ENCODE peak calls at places on chromosomes 2 and 18, in six cellular contexts. F is MM.1S, S is tibial artery, P is fibroblast of lung, J is GM23248, W is aorta. Z is an unnamed sample.

GRCh38 chr18:76621782-76622495 is 126.9 kb upstream of the ZNF516 start:
- DNase-seq in F (no peak), S (no peak), P (peak; percentile 48), J (peak; percentile 72), W (no peak), Z (no peak)

GRCh38 chr2:109423556-109424359 is 190.0 kb downstream of the SEPTIN10 start:
- DNase-seq in F (no peak), S (no peak), P (no peak), J (no peak), W (peak; percentile 67), Z (no peak)

GRCh38 chr2:63050186-63050915 is at the start of gene OTX1:
- DNase-seq in F (peak; percentile 84), S (no peak), P (no peak), J (peak; percentile 61), W (peak; percentile 78), Z (peak; percentile 56)

GRCh38 chr2:189685540-189686229 is 11.2 kb downstream of the ANKAR start:
- DNase-seq in F (peak; percentile 66), S (no peak), P (peak; percentile 70), J (peak; percentile 53), W (no peak), Z (no peak)

GRCh38 chr2:201228271-201228911 is 31.9 kb upstream of the CASP8 start:
- DNase-seq in F (no peak), S (no peak), P (no peak), J (peak; percentile 33), W (no peak), Z (no peak)

GRCh38 chr2:143686585-143687164 is 557.5 kb downstream of the ARHGAP15 start:
- DNase-seq in F (peak; percentile 43), S (no peak), P (peak; percentile 63), J (peak; percentile 60), W (no peak), Z (no peak)

GRCh38 chr2:46252891-46253659 is 44.1 kb upstream of the EPAS1 start:
- DNase-seq in F (peak; percentile 48), S (no peak), P (peak; percentile 40), J (peak; percentile 70), W (no peak), Z (no peak)

GRCh38 chr2:172307800-172308199 is 119.6 kb upstream of the ITGA6 start:
- DNase-seq in F (no peak), S (no peak), P (peak; percentile 8), J (peak; percentile 13), W (peak; percentile 54), Z (no peak)

GRCh38 chr2:227816507-227817274 is 3.0 kb downstream of the CCL20 start:
- DNase-seq in F (no peak), S (no peak), P (peak; percentile 71), J (peak; percentile 16), W (no peak), Z (no peak)

GRCh38 chr2:7014201-7014640 is 97.0 kb downstream of the RNF144A start:
- DNase-seq in F (no peak), S (no peak), P (no peak), J (peak; percentile 60), W (no peak), Z (no peak)

GRCh38 chr2:144671695-144672094 is 151.8 kb upstream of the ZEB2 start:
- DNase-seq in F (no peak), S (no peak), P (no peak), J (peak; percentile 6), W (no peak), Z (no peak)

GRCh38 chr18:31736630-31737029 is 24.1 kb downstream of the SLC25A52 start:
- DNase-seq in F (peak; percentile 42), S (no peak), P (no peak), J (no peak), W (no peak), Z (no peak)

GRCh38 chr2:81436256-81436655 is 1131.7 kb upstream of the LRRTM1 start:
- DNase-seq in F (no peak), S (no peak), P (peak; percentile 4), J (no peak), W (no peak), Z (no peak)

GRCh38 chr2:104969564-104969963 is 68.3 kb upstream of the MRPS9 start:
- DNase-seq in F (peak; percentile 72), S (no peak), P (no peak), J (no peak), W (no peak), Z (no peak)

GRCh38 chr2:151878655-151879563 is 50.7 kb upstream of the ARL5A start:
- DNase-seq in F (peak; percentile 16), S (no peak), P (peak; percentile 19), J (peak; percentile 45), W (no peak), Z (no peak)

DNA sequence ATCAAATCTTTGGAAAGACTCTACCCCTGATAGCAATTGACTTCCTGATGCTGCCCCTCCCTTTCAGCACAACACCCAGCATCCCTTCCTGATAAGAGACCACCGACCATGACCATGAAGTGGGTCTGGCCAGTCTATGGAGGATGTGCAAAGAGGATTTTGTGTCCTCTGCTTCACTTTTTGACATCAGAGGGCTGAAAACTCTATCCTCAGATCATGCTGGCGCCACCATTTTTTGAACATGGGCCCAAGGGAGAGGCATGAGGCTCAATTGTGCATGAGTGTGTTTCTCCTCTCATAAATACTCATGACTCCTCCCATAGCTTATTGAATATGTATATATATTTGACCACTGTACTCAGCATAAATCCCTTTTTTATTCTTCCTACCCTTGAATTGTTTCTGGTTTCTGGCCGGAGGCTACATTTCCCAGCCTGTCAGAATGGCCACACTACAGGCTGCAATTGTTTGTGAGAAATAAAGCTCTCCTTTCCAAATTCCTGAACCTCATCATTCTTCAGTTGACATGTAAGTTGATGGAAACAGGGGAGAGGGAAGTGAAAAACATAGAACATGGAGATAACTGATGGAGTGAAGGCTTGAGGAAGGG is 314.1 kb downstream of the MYCN start:
- DNase-seq in F (no peak), S (no peak), P (no peak), J (no peak), W (no peak), Z (no peak)
- H3K36me3 ChIP-seq in F (no peaks in the 10 kb centered on the region), S (no peaks in the 10 kb centered on the region), P (no peaks in the 10 kb centered on the region), J (no peaks in the 10 kb centered on the region), W (no peaks in the 10 kb centered on the region), Z (no peaks in the 10 kb centered on the region)

GRCh38 chr18:35464731-35465728 is 32.7 kb downstream of the INO80C start:
- DNase-seq in F (no peak), S (no peak), P (no peak), J (no peak), W (no peak), Z (no peak)
- H3K27ac ChIP-seq in F (no peak overlapping the region), S (no peak overlapping the region), P (no peak overlapping the region), J (no peak overlapping the region), W (no peak overlapping the region), Z (no peak overlapping the region)

GRCh38 chr2:135909976-135910375 is 33.7 kb upstream of the MCM6 start:
- DNase-seq in F (no peak), S (no peak), P (no peak), J (peak; percentile 80), W (no peak), Z (no peak)
- H3K36me3 ChIP-seq in F (peaks cover 4% of the 10 kb centered on the region), S (peaks cover 30% of the 10 kb centered on the region), P (no peaks in the 10 kb centered on the region), J (peaks cover 51% of the 10 kb centered on the region), W (no peaks in the 10 kb centered on the region), Z (peaks cover 91% of the 10 kb centered on the region)

GRCh38 chr18:23538040-23538439 is 34.7 kb downstream of the RMC1 start:
- DNase-seq in F (no peak), S (no peak), P (no peak), J (no peak), W (no peak), Z (no peak)

GRCh38 chr18:23537274-23537673 is 34.0 kb downstream of the RMC1 start:
- DNase-seq in F (no peak), S (no peak), P (no peak), J (no peak), W (no peak), Z (no peak)

GRCh38 chr18:23539911-23540475 is 36.7 kb downstream of the RMC1 start:
- DNase-seq in F (no peak), S (no peak), P (no peak), J (no peak), W (no peak), Z (no peak)

GRCh38 chr18:23539298-23539697 is 36.0 kb downstream of the RMC1 start:
- DNase-seq in F (no peak), S (no peak), P (no peak), J (no peak), W (no peak), Z (no peak)

DNA sequence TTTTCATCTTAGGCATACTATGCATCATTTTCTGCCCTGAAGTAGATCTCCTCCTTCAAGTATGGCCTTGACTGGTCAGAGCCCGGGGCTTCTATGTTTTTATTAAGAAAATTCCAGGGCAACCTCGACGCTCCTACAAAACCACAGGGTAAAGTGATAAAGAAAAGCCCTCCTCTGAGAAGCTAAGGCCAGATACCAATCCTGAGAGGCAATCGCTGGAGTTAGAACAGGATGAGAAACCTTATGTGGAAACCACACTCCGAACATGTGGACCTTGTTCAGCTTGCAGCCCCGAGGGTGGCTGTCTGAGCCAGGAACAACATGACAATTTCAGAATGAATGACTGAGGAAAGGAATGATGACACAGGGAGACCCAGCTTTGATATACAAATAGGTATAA is 35.6 kb downstream of the RMC1 start:
- DNase-seq in F (no peak), S (no peak), P (no peak), J (no peak), W (no peak), Z (no peak)
- H3K27ac ChIP-seq in F (no peak overlapping the region), S (no peak overlapping the region), P (no peak overlapping the region), J (no peak overlapping the region), W (no peak overlapping the region), Z (no peak overlapping the region)

Z was measured in psoas muscle.